ENCODE peak calls at places on chromosome 1, in six cellular contexts. Y is HepG2, H is IMR-90, W is heart left ventricle, D is Peyer's patch, M is breast epithelium. C is an unnamed sample. For H3K36me3, the result is how much of the 10 kb centered on the place peaks cover.

GRCh38 chr1:34988147-34988546 is 3.0 kb upstream of the TMEM35B start:
- DNase-seq in Y (no peak), D (no peak), W (no peak), H (no peak), M (no peak), C (no peak)

GRCh38 chr1:28086651-28087050 is 1.8 kb downstream of the EYA3 start:
- DNase-seq in M (no peak), W (no peak), H (no peak), D (no peak), Y (no peak), C (no peak)

GRCh38 chr1:21818661-21819060 is 6.6 kb downstream of the LDLRAD2 start:
- DNase-seq in D (peak), W (peak), M (no peak), Y (peak), H (no peak), C (no peak)

GRCh38 chr1:146010126-146010738 is 11.3 kb downstream of the HJV start:
- DNase-seq in W (no peak), H (no peak), Y (no peak), D (no peak), M (no peak), C (no peak)

GRCh38 chr1:225777058-225777582 is 506 bp upstream of the SRP9 start:
- DNase-seq in W (no peak), M (no peak), H (no peak), Y (no peak), D (no peak), C (no peak)

GRCh38 chr1:219938706-219939105 is 10.3 kb upstream of the SLC30A10 start:
- DNase-seq in W (no peak), H (peak), M (no peak), D (no peak), Y (no peak), C (no peak)

GRCh38 chr1:157137051-157137772 is 983 bp downstream of the ETV3 start:
- DNase-seq in M (no peak), Y (no peak), H (peak), W (no peak), D (no peak), C (peak)

GRCh38 chr1:235864965-235865525 is 1.7 kb downstream of the LYST start:
- DNase-seq in Y (no peak), H (no peak), M (no peak), D (no peak), W (no peak), C (no peak)

GRCh38 chr1:244810221-244810620 is 25.2 kb upstream of the COX20 start:
- DNase-seq in H (no peak), Y (no peak), W (no peak), D (no peak), M (no peak), C (no peak)

DNA sequence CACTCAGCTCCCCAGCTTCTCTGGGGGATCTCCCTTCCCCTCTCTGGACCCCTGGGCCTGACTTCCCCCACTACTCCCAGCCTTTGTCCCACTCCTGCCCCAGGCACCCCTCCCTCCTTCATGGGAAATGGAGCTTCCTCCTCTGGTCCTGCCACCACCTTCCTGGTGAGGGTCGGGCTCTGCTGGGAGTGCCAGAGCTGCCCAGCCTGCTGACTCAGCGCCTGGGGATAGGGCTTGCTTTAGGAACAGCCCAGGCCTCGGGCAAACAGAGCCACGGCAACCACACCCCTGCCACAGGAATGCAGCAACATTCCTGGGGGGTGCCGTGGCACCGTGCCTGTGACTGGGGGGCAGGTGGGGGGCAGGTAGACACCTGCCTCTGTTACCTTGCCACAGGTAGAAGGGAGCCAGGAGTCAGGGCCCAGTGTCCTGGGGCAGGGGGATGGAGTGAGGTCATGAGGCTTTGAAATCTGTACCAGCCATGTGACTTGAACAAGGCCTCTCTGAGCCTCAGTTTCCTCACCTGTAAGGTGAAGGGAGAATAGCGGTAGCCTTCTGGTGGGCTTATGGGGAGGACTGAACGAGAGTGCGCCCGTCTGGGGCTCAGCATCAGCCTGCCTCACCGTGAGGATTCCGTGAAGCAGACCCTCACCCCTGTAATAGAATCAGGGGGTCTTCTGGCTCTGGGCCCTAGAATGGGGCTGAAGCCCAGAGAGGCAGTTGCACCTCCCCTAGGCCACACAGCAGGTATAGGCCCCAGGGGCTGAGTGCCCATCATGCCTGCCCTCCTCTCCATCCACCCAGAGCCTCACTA is 17.8 kb upstream of the EPHA2 start:
- DNase-seq in M (peak), H (peak), D (peak), Y (no peak), W (no peak), C (no peak)
- H3K27ac ChIP-seq in M (peak), H (no peak), D (peak), Y (no peak), W (no peak), C (peak)

GRCh38 chr1:189323090-189323489 is 1154.6 kb downstream of the BRINP3 start:
- DNase-seq in M (no peak), Y (no peak), W (no peak), D (no peak), H (peak), C (no peak)
- H3K36me3 ChIP-seq in M (under half), Y (under half), W (under half), D (under half), H (under half), C (under half)

GRCh38 chr1:248863011-248863881 is 4.4 kb upstream of the ZNF692 start:
- DNase-seq in W (peak), H (peak), M (peak), D (peak), Y (peak), C (peak)
- TF ChIP-seq POLR2A in W (peak), H (no peak), M (no peak), D (peak), Y (no peak), C (peak)

GRCh38 chr1:20626524-20626923 is 6.7 kb upstream of the PINK1 start:
- DNase-seq in H (no peak), M (no peak), D (no peak), W (no peak), Y (no peak), C (no peak)

GRCh38 chr1:20630730-20631129 is 2.5 kb upstream of the PINK1 start:
- DNase-seq in Y (no peak), D (no peak), W (no peak), H (no peak), M (no peak), C (no peak)

GRCh38 chr1:20624709-20625108 is 8.5 kb upstream of the PINK1 start:
- DNase-seq in W (no peak), Y (no peak), H (no peak), M (no peak), D (no peak), C (no peak)

GRCh38 chr1:20625176-20626097 is 7.8 kb upstream of the PINK1 start:
- DNase-seq in Y (no peak), M (no peak), W (no peak), D (no peak), H (no peak), C (no peak)

GRCh38 chr1:20626098-20626427 is 7.2 kb upstream of the PINK1 start:
- DNase-seq in Y (no peak), W (no peak), H (no peak), M (no peak), D (no peak), C (no peak)
- H3K27ac ChIP-seq in Y (no peak), W (no peak), H (no peak), M (no peak), D (no peak), C (no peak)

GRCh38 chr1:46081620-46082019 is 50.8 kb downstream of the PIK3R3 start:
- DNase-seq in W (no peak), Y (no peak), D (no peak), M (no peak), H (no peak), C (no peak)

GRCh38 chr1:46083579-46083978 is 48.9 kb downstream of the PIK3R3 start:
- DNase-seq in H (no peak), D (no peak), M (no peak), Y (no peak), W (no peak), C (no peak)

GRCh38 chr1:46077669-46078068 is 54.8 kb downstream of the PIK3R3 start:
- DNase-seq in Y (no peak), D (no peak), M (no peak), H (no peak), W (no peak), C (no peak)

GRCh38 chr1:46081206-46081605 is 51.2 kb downstream of the PIK3R3 start:
- DNase-seq in H (no peak), M (no peak), Y (no peak), W (no peak), D (no peak), C (no peak)

DNA sequence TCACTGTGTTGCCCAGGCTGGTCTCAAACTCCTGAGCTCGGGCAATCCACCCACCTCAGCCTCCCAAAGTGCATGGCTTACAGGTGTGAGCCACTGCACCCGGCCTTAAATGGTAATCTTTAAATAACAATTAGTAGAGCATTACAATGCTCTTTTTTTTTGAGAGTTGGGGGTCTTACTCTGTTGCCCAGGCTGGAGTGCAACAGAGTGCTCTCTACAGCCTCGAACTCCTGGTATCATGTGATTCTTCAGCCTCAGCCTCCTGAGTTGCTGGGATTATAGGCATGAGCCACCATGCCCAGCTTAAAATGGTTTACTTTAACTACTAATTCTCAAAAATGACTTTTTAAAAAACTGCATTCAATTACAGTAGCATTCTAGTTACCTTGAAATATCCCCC is 52.2 kb downstream of the PIK3R3 start:
- DNase-seq in D (no peak), Y (no peak), W (no peak), H (no peak), M (no peak), C (no peak)
- H3K36me3 ChIP-seq in D (under half), Y (under half), W (under half), H (under half), M (under half), C (under half)

DNA sequence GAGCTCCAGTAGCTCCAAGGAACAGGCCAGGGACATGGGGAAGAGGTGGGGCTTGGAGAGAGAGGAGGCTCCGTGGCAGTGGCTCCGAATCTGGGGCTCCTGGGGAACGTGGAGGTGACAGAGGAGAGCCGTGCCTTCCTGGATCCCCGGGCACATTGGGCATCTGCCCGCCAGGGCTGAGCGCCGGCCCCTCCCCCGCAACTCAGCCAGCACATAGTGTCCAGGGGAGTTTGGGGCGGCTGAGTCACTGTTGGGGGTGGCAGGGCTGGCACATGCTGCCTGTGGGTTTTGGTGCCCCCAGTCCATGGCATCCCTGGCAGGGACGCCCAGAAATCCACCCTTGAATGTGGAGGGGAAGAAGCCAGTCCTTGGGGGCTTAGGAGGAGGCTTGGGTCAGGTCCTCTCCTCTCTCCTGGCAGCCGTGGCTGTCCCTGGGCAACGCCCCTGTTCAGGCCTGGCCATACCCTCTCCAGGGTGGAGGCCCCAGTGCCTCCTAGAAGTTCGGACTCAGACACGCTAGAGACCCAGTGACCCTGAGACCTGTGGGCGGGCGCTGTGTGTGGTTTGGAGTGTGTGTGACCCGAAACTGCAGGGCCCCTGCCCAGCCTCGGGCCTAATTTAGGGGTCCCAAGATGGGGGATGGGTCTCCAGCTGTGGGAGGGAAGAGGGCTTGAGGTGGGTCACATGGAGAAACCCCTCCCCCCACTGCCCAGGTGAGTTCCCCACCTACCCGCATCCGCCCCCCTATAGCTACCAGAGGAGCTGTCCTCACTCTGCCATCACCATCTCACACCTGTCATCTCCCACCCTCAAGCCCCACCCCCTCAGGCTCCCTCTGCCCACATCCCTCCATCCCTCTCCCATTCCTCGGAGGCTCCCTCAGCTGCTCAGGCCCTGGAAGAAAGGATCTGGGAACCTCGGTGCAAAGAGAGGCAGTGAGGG is 1.6 kb downstream of the HSPB7 start:
- DNase-seq in W (peak), Y (no peak), M (no peak), D (no peak), H (no peak), C (no peak)
- TF ChIP-seq POLR2A in W (peak), Y (no peak), M (no peak), D (no peak), H (no peak), C (no peak)

DNA sequence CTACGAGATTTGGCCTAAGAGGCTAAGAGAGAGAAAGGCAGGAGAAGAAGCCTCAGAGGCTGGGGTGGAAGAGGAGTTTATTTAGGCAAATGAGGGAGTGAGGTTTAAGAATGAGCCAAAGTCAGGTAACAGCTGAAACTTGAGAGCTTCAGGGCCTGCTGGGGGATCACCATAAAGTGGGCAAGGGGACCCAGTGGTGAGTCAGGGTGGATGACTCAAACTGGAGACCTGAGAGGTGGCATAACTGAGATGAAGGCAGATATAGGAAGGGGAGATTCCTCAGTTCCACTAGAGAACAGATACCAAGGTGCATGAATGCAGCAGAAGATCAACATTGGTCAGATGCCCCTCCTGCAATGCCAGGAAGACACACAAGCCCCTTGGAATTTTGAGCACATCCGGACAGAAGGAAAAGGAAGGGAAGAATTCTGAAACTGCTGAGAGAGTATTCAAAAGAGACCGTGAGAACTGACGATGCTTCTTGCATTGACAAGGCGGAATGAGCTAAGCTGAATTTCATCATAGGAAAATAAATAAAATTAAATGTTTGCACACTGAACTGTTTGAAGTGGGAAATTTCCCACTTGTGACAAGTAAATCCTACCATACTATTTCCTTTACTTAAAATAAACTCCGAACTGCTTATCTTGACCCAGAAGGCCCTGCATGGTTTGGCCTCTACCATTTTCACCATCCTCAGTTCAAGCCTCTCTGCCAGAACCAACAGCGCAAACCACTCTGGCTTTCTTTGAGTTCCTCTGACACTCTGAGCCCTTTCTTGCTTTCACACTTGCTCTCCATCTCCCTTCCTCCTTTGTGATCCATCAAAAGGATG is 94.1 kb downstream of the NMNAT2 start:
- DNase-seq in D (no peak), Y (no peak), W (no peak), M (no peak), H (peak), C (no peak)
- H3K27ac ChIP-seq in D (no peak), Y (no peak), W (no peak), M (no peak), H (no peak), C (no peak)

GRCh38 chr1:96756789-96757188 is 35.2 kb downstream of the PTBP2 start:
- DNase-seq in Y (peak), H (no peak), M (no peak), W (no peak), D (no peak), C (no peak)
- H3K36me3 ChIP-seq in Y (half or more), H (under half), M (under half), W (under half), D (under half), C (under half)

GRCh38 chr1:31798433-31799195 is 17.2 kb downstream of the SPOCD1 start:
- DNase-seq in W (no peak), Y (peak), D (peak), M (peak), H (peak), C (no peak)
- TF ChIP-seq POLR2A in W (no peak), Y (no peak), D (no peak), M (no peak), H (peak), C (no peak)

C was measured in tibial nerve.